ENCODE peak calls at places on chromosomes 16 and 17, in ten cellular contexts. H, Y, L, G, Q, X, R, I, W and F are unnamed samples.

GRCh38 chr17:36609498-36609862 is 8.1 kb downstream of the MRM1 start:
- DNase-seq in H (no peak), Y (no peak), L (no peak), G (no peak), Q (no peak), X (no peak), R (no peak), I (no peak), W (no peak), F (no peak)

GRCh38 chr17:81576621-81577277 is 24.6 kb upstream of the FAAP100 start:
- DNase-seq in H (no peak), Y (no peak), L (no peak), G (peak; percentile 89), Q (no peak), X (no peak), R (peak; percentile 78), I (no peak), W (no peak), F (no peak)

GRCh38 chr16:87954361-87954760 is 3.1 kb downstream of the BANP start:
- DNase-seq in H (no peak), Y (no peak), L (peak; percentile 44), G (no peak), Q (peak; percentile 86), X (no peak), R (no peak), I (no peak), W (no peak), F (no peak)

GRCh38 chr17:14318109-14318905 is 17.4 kb downstream of the HS3ST3B1 start:
- DNase-seq in H (no peak), Y (no peak), L (no peak), G (no peak), Q (no peak), X (no peak), R (no peak), I (no peak), W (no peak), F (no peak)

GRCh38 chr16:88760424-88761142 is 24.4 kb downstream of the PIEZO1 start:
- DNase-seq in H (peak; percentile 77), Y (no peak), L (no peak), G (no peak), Q (no peak), X (no peak), R (no peak), I (no peak), W (no peak), F (peak; percentile 77)

GRCh38 chr16:13938480-13938879 is 18.5 kb downstream of the ERCC4 start:
- DNase-seq in H (no peak), Y (no peak), L (no peak), G (no peak), Q (no peak), X (no peak), R (no peak), I (no peak), W (no peak), F (no peak)

GRCh38 chr16:89924298-89924924 is 1.3 kb downstream of the TUBB3 start:
- DNase-seq in H (no peak), Y (peak; percentile 81), L (no peak), G (peak; percentile 55), Q (no peak), X (no peak), R (peak; percentile 16), I (no peak), W (no peak), F (no peak)

GRCh38 chr17:13374203-13375143 is 227.3 kb downstream of the HS3ST3A1 start:
- DNase-seq in H (no peak), Y (no peak), L (no peak), G (no peak), Q (no peak), X (no peak), R (no peak), I (no peak), W (no peak), F (no peak)

DNA sequence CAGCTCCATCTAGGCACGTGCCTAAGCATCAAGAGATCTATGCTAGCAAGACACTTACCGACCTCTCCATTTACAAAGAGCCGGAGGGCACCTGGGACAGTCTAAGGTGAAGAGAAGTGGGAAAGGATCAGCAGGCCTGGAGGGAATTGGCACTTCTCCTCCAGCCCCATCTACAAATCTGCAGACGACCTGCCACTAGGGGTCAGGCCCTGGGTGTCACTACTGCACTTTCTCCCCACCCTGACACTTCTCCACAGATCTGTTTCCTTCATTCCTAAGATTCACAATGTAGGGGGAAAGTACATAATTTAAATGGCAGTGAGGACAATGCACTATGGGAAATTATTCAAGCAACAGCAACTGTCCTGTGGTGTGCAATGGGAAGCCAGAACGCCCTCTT is 8.1 kb downstream of the MKS1 start:
- DNase-seq in H (no peak), Y (no peak), L (no peak), G (no peak), Q (no peak), X (no peak), R (no peak), I (no peak), W (no peak), F (no peak)
- TF ChIP-seq CTCF in H (no peak), Y (no peak), L (no peak), G (peak; percentile 15), Q (no peak), X (no peak), R (no peak), I (peak; percentile 25), W (no peak), F (no peak)

GRCh38 chr17:72123964-72124791 is 3.4 kb downstream of the SOX9 start:
- DNase-seq in H (peak; percentile 18), Y (no peak), L (no peak), G (no peak), Q (no peak), X (no peak), R (no peak), I (no peak), W (no peak), F (no peak)

GRCh38 chr17:72122336-72122667 is 1.5 kb downstream of the SOX9 start:
- DNase-seq in H (no peak), Y (no peak), L (no peak), G (no peak), Q (no peak), X (no peak), R (no peak), I (no peak), W (no peak), F (no peak)

GRCh38 chr17:72122002-72122310 is 1.1 kb downstream of the SOX9 start:
- DNase-seq in H (no peak), Y (no peak), L (no peak), G (no peak), Q (no peak), X (no peak), R (no peak), I (no peak), W (no peak), F (no peak)

GRCh38 chr17:72123496-72123963 is 2.7 kb downstream of the SOX9 start:
- DNase-seq in H (no peak), Y (peak; percentile 85), L (peak; percentile 37), G (no peak), Q (no peak), X (no peak), R (no peak), I (no peak), W (no peak), F (no peak)

DNA sequence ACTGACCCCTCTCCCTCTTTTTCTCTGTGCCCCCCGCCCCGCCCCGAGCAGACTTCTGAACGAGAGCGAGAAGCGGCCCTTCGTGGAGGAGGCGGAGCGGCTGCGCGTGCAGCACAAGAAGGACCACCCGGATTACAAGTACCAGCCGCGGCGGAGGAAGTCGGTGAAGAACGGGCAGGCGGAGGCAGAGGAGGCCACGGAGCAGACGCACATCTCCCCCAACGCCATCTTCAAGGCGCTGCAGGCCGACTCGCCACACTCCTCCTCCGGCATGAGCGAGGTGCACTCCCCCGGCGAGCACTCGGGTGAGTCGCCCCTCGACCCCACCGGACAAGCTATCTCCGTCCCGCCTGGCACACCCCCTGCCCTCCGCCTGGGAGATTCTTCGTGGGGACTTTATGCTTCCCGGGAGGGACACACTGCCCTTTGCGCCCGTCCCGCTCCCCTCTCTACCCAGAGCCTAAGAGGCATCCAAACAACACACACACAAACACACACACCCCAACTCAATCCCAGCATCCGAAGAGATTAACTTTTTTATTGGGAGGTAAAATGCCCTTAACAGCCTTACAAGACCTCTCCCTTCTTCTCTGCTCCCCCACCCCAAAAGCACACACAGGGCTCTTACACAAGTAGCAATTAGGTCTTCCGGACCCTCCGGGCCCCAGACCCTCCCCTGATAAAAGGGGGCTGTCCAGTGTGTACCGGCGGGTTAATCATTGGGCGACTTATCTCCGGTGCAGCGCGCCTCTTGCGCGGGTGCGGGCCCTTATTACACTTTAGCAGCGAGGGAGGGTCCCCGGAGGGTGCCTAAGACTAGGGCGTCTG is 2.1 kb downstream of the SOX9 start:
- DNase-seq in H (peak; percentile 52), Y (peak; percentile 74), L (peak; percentile 50), G (peak; percentile 86), Q (no peak), X (no peak), R (no peak), I (no peak), W (no peak), F (no peak)
- H3K4me3 ChIP-seq in H (peak overlapping the region; percentile 54), Y (peak overlapping the region; percentile 58), L (peak overlapping the region; percentile 70), G (peak overlapping the region; percentile 99), Q (no peak overlapping the region), X (peak overlapping the region; percentile 44), R (no peak overlapping the region), I (no peak overlapping the region), W (peak overlapping the region; percentile 93), F (peak overlapping the region; percentile 85)

GRCh38 chr16:84988328-84989080 is 22.8 kb downstream of the ZDHHC7 start:
- DNase-seq in H (no peak), Y (no peak), L (no peak), G (no peak), Q (no peak), X (no peak), R (no peak), I (no peak), W (no peak), F (no peak)

GRCh38 chr16:84990782-84991181 is 20.6 kb downstream of the ZDHHC7 start:
- DNase-seq in H (no peak), Y (no peak), L (no peak), G (no peak), Q (peak; percentile 67), X (no peak), R (no peak), I (no peak), W (no peak), F (no peak)

GRCh38 chr16:84992700-84993075 is 18.6 kb downstream of the ZDHHC7 start:
- DNase-seq in H (no peak), Y (no peak), L (no peak), G (no peak), Q (no peak), X (no peak), R (no peak), I (no peak), W (no peak), F (no peak)

GRCh38 chr16:84986879-84987278 is 24.5 kb downstream of the ZDHHC7 start:
- DNase-seq in H (no peak), Y (no peak), L (no peak), G (no peak), Q (no peak), X (no peak), R (no peak), I (no peak), W (no peak), F (no peak)

GRCh38 chr16:84989791-84990620 is 21.3 kb downstream of the ZDHHC7 start:
- DNase-seq in H (no peak), Y (peak; percentile 43), L (no peak), G (no peak), Q (peak; percentile 66), X (no peak), R (no peak), I (no peak), W (no peak), F (no peak)
- TF ChIP-seq POLR2AphosphoS5 in H (no peak), Y (no peak), L (no peak), G (no peak), Q (no peak), X (no peak), R (no peak), I (no peak), W (no peak), F (no peak)

GRCh38 chr16:4327782-4328579 is 12.1 kb downstream of the GLIS2 start:
- DNase-seq in H (peak; percentile 74), Y (peak; percentile 87), L (peak; percentile 83), G (peak; percentile 86), Q (peak; percentile 90), X (no peak), R (peak; percentile 72), I (no peak), W (no peak), F (peak; percentile 84)
- TF ChIP-seq CTCF in H (peak; percentile 59), Y (peak; percentile 64), L (peak; percentile 26), G (peak; percentile 91), Q (peak; percentile 36), X (peak; percentile 48), R (peak; percentile 50), I (peak; percentile 36), W (no peak), F (peak; percentile 69)